ENCODE peak calls at places on chromosomes 11 and 22, in five cellular contexts. One of them, this sample, is unnamed.
A peak's percentile ranks its signal among the peaks of the same experiment; 100 is the strongest.

GRCh38 chr11:3004481-3004880 is 12.4 kb upstream of the NAP1L4 start:
- DNase-seq in IMR-90: no peak
- DNase-seq in neuronal stem cell: no peak
- DNase-seq in H9: no peak
- DNase-seq in H1: no peak
- DNase-seq in this sample: no peak

GRCh38 chr11:66855574-66856495 is 1.0 kb upstream of the LRFN4 start:
- DNase-seq in IMR-90: peak; percentile 84
- DNase-seq in neuronal stem cell: peak; percentile 90
- DNase-seq in H9: peak; percentile 97
- DNase-seq in H1: peak; percentile 78
- DNase-seq in this sample: peak; percentile 91

GRCh38 chr22:19579113-19579811 is 55.1 kb upstream of the CLDN5 start:
- DNase-seq in IMR-90: no peak
- DNase-seq in H1: no peak
- DNase-seq in neuronal stem cell: no peak
- DNase-seq in H9: no peak
- DNase-seq in this sample: no peak

GRCh38 chr11:924406-925157 is 1.1 kb upstream of the AP2A2 start:
- DNase-seq in H1: no peak
- DNase-seq in neuronal stem cell: no peak
- DNase-seq in IMR-90: no peak
- DNase-seq in H9: no peak
- DNase-seq in this sample: no peak

GRCh38 chr11:74037309-74037708 is 28.4 kb upstream of the UCP3 start:
- DNase-seq in IMR-90: peak; percentile 49
- DNase-seq in H9: no peak
- DNase-seq in neuronal stem cell: no peak
- DNase-seq in H1: no peak
- DNase-seq in this sample: peak; percentile 26

GRCh38 chr11:133808393-133809140 is 36.7 kb downstream of the SPATA19 start:
- DNase-seq in neuronal stem cell: no peak
- DNase-seq in H1: no peak
- DNase-seq in IMR-90: no peak
- DNase-seq in H9: no peak
- DNase-seq in this sample: no peak

GRCh38 chr22:47373648-47374272 is 611.3 kb downstream of the TBC1D22A start:
- DNase-seq in H9: no peak
- DNase-seq in H1: no peak
- DNase-seq in IMR-90: no peak
- DNase-seq in neuronal stem cell: no peak
- DNase-seq in this sample: no peak

GRCh38 chr22:42277232-42277753 is 6.8 kb upstream of the TCF20 start:
- DNase-seq in H9: no peak
- DNase-seq in IMR-90: no peak
- DNase-seq in neuronal stem cell: no peak
- DNase-seq in H1: no peak
- DNase-seq in this sample: no peak

GRCh38 chr11:23310276-23310675 is 450.0 kb upstream of the CCDC179 start:
- DNase-seq in H9: no peak
- DNase-seq in IMR-90: peak; percentile 63
- DNase-seq in H1: no peak
- DNase-seq in neuronal stem cell: no peak
- DNase-seq in this sample: peak; percentile 61

GRCh38 chr11:56948991-56949390 is 39.7 kb upstream of the OR5AK2 start:
- DNase-seq in H1: no peak
- DNase-seq in IMR-90: no peak
- DNase-seq in H9: no peak
- DNase-seq in neuronal stem cell: no peak
- DNase-seq in this sample: no peak

GRCh38 chr11:119700536-119701346 is 28.3 kb downstream of the NECTIN1 start:
- DNase-seq in H9: no peak
- DNase-seq in IMR-90: no peak
- DNase-seq in H1: no peak
- DNase-seq in neuronal stem cell: no peak
- DNase-seq in this sample: no peak

DNA sequence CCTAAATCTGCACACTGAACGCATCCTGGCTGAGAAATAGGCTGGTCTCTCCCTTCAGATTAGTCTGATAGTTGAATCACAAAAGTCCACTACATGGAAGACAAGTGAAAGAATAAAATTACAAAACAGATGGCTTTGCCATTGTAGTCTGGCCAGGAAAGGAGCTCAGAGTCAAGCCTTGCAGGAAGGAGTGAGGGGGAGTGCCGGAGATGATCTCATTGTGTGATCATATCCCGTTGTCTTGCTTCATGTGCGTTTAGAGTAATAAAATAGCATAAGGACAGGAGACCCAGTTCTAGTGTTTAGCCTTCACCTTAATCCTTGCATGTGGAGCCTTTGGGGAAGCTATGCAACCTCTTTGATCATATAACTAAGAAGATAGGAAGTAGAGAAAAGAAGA is 666.7 kb upstream of the RAG2 start:
- DNase-seq in H1: no peak
- DNase-seq in IMR-90: no peak
- DNase-seq in H9: no peak
- DNase-seq in neuronal stem cell: no peak
- DNase-seq in this sample: no peak
- H2AFZ ChIP-seq in H1: peak overlapping the region; percentile 81
- H2AFZ ChIP-seq in IMR-90: no peak overlapping the region
- H2AFZ ChIP-seq in H9: no peak overlapping the region
- H2AFZ ChIP-seq in neuronal stem cell: no peak overlapping the region
- H2AFZ ChIP-seq in this sample: no peak overlapping the region

GRCh38 chr11:34308049-34308692 is 49.6 kb downstream of the ABTB2 start:
- DNase-seq in H9: no peak
- DNase-seq in IMR-90: peak; percentile 34
- DNase-seq in H1: no peak
- DNase-seq in neuronal stem cell: no peak
- DNase-seq in this sample: no peak

GRCh38 chr11:34302046-34302921 is 55.5 kb downstream of the ABTB2 start:
- DNase-seq in H1: no peak
- DNase-seq in IMR-90: peak; percentile 98
- DNase-seq in neuronal stem cell: no peak
- DNase-seq in H9: no peak
- DNase-seq in this sample: peak; percentile 92

GRCh38 chr11:34303028-34303427 is 54.8 kb downstream of the ABTB2 start:
- DNase-seq in H1: no peak
- DNase-seq in neuronal stem cell: no peak
- DNase-seq in IMR-90: no peak
- DNase-seq in H9: no peak
- DNase-seq in this sample: peak; percentile 11

GRCh38 chr11:34305780-34306179 is 52.0 kb downstream of the ABTB2 start:
- DNase-seq in H1: no peak
- DNase-seq in H9: no peak
- DNase-seq in neuronal stem cell: no peak
- DNase-seq in IMR-90: no peak
- DNase-seq in this sample: no peak

DNA sequence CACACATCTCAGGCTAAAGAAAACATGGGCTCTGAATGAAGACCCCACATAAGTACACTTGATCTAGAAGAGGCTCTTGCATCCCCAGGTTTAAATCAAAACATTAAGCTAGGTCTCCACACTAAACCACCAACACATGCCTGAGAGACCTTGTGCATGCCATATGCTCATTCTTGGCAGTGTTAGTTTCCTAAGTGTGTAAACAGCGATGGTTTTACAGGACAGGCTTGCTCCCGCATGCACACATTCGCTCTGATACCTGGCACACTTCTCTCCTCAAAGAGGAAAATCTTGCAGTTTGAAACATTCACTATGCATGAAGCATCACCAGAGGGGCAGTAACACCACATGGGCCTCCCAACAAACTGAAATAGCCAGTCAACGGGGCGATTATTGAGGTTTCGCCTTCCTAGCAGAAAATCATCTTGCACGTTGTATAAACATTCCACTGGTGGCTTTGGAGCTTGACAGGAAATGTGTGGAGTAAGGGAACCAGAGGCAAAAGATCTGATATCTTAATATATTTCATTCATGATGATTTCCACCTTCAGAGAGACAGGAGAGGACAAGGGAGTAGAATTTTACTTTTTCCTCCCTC is 52.6 kb downstream of the ABTB2 start:
- DNase-seq in H9: no peak
- DNase-seq in H1: no peak
- DNase-seq in IMR-90: peak; percentile 39
- DNase-seq in neuronal stem cell: no peak
- DNase-seq in this sample: no peak
- H2AK5ac ChIP-seq in H9: no peak overlapping the region
- H2AK5ac ChIP-seq in H1: no peak overlapping the region
- H2AK5ac ChIP-seq in IMR-90: no peak overlapping the region
- H2AK5ac ChIP-seq in neuronal stem cell: no peak overlapping the region
- H2AK5ac ChIP-seq in this sample: no peak overlapping the region

GRCh38 chr11:31808721-31809542 is 2.2 kb downstream of the PAX6 start:
- DNase-seq in H9: no peak
- DNase-seq in IMR-90: no peak
- DNase-seq in H1: no peak
- DNase-seq in neuronal stem cell: no peak
- DNase-seq in this sample: no peak
- H2AFZ ChIP-seq in H9: no peak overlapping the region
- H2AFZ ChIP-seq in IMR-90: no peak overlapping the region
- H2AFZ ChIP-seq in H1: no peak overlapping the region
- H2AFZ ChIP-seq in neuronal stem cell: peak overlapping the region; percentile 80
- H2AFZ ChIP-seq in this sample: no peak overlapping the region

DNA sequence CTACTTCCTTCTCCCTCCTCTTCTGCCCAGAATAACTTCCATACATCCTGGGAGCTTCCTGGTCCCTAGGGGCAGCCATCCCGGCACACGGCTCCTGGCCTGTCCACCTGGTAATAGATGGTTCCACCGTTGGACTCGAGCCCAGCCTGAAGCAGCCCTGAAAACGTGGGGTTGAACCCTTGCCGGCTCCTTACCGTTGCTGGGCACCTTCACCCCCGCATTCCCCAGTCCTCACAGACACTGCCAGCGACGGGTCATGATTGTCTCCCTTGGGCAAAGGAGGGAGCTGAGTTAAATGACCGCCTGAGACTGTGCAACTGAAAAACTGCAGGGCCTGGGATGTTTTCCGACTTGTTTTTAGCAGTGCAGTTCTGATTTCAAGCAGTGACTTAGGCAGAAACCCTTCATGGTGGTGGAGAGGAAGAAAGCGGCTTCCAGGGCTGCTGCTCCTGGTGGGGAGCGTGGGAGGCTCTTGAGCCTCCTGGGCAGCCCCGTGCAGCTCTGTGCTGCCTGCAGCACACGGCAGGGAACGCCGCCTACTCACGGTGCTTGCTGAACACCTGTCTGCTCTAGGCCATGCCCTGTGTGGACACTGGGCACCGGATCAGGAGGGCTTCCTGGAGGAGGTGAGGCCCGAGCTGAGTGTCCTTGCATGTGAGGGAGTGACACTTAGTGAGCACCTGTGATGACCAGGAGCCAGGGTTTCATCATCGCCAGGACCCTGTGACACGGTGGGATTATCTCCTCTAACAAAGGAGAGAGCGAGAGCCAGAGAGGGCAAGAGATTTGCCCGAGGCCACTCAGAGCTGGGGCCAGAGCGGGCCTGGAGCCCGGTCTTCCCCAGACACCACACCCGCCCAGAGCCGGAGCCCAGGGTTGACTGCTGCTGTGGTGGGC is 77.4 kb downstream of the FBLN1 start:
- DNase-seq in IMR-90: no peak
- DNase-seq in neuronal stem cell: no peak
- DNase-seq in H1: no peak
- DNase-seq in H9: no peak
- DNase-seq in this sample: no peak
- H2AK5ac ChIP-seq in IMR-90: no peak overlapping the region
- H2AK5ac ChIP-seq in neuronal stem cell: peak overlapping the region; percentile 34
- H2AK5ac ChIP-seq in H1: no peak overlapping the region
- H2AK5ac ChIP-seq in H9: no peak overlapping the region
- H2AK5ac ChIP-seq in this sample: peak overlapping the region; percentile 16

DNA sequence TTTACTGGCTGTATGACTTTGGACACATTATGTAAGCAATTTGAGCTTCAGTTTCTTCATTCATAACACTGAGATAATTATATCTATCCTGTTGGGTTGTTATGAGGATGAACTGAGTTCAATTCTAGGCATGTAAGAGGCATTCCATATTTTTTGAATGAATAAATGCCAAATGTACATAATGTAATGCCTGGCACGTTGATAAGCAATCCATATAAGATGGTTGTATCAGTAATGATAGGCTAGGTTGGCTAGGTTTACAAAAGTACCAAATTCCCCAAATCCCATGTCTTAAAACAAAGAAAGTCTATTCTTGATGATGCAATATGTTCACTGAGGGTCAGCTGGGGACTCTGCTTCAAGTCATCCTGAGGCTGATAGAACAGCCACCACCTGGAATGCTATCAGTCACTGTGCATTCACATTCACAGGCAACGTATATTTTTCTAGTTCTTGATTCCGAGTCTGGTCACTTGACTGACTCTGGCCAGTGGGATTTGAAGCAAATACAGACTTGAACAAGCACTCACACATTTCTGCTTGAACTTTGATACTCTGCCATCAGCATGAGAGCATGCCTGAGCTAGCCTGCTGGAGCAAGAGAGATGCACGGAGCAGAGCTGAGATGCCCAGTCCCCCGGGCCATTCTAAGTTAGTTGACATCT is 104.0 kb upstream of the TIMP3 start:
- DNase-seq in H1: no peak
- DNase-seq in IMR-90: no peak
- DNase-seq in neuronal stem cell: no peak
- DNase-seq in H9: no peak
- DNase-seq in this sample: no peak
- H2AFZ ChIP-seq in H1: no peak overlapping the region
- H2AFZ ChIP-seq in IMR-90: no peak overlapping the region
- H2AFZ ChIP-seq in neuronal stem cell: no peak overlapping the region
- H2AFZ ChIP-seq in H9: no peak overlapping the region
- H2AFZ ChIP-seq in this sample: no peak overlapping the region

GRCh38 chr11:60924110-60924905 is at the start of gene TMEM132A:
- DNase-seq in H9: peak; percentile 87
- DNase-seq in IMR-90: peak; percentile 68
- DNase-seq in H1: no peak
- DNase-seq in neuronal stem cell: peak; percentile 63
- DNase-seq in this sample: peak; percentile 80
- H2AK5ac ChIP-seq in H9: no peak within 1 kb of the TSS
- H2AK5ac ChIP-seq in IMR-90: peak within 1 kb of the TSS; percentile 42
- H2AK5ac ChIP-seq in H1: peak within 1 kb of the TSS; percentile 6
- H2AK5ac ChIP-seq in neuronal stem cell: peak within 1 kb of the TSS; percentile 83
- H2AK5ac ChIP-seq in this sample: no peak within 1 kb of the TSS

GRCh38 chr11:108239076-108239475 is 16.2 kb downstream of the ATM start:
- DNase-seq in H1: no peak
- DNase-seq in H9: no peak
- DNase-seq in IMR-90: no peak
- DNase-seq in neuronal stem cell: no peak
- DNase-seq in this sample: no peak
- H2AFZ ChIP-seq in H1: no peak overlapping the region
- H2AFZ ChIP-seq in H9: no peak overlapping the region
- H2AFZ ChIP-seq in IMR-90: no peak overlapping the region
- H2AFZ ChIP-seq in neuronal stem cell: no peak overlapping the region
- H2AFZ ChIP-seq in this sample: no peak overlapping the region

This sample was measured in mesenchymal stem cell.